ENCODE peak calls at places on chromosomes 16 and 17, in ten cellular contexts. O, N, J, V, G, L, Q, E, A and W are unnamed samples.

GRCh38 chr17:35519442-35519841 is 18.0 kb downstream of the SLFN12L start:
- DNase-seq in O (no peak), N (no peak), Q (no peak), G (no peak), E (no peak), A (no peak), V (no peak), J (no peak), L (no peak), W (no peak)

GRCh38 chr17:57288034-57288752 is 31.9 kb downstream of the MSI2 start:
- DNase-seq in L (no peak), V (peak), E (no peak), G (peak), Q (no peak), N (no peak), J (no peak), A (no peak), O (no peak), W (no peak)

GRCh38 chr17:40516581-40517285 is 15.3 kb upstream of the TNS4 start:
- DNase-seq in V (no peak), E (peak), Q (peak), N (no peak), O (peak), L (peak), J (no peak), G (no peak), A (peak), W (peak)

GRCh38 chr17:49016775-49017463 is 19.7 kb downstream of the IGF2BP1 start:
- DNase-seq in O (peak), J (no peak), L (no peak), Q (no peak), A (no peak), V (no peak), E (no peak), G (peak), N (peak), W (peak)

GRCh38 chr16:87860553-87861299 is 8.6 kb downstream of the SLC7A5 start:
- DNase-seq in G (peak), Q (no peak), O (no peak), J (peak), N (no peak), V (peak), E (no peak), L (peak), A (no peak), W (no peak)

GRCh38 chr17:21029032-21029431 is 13.8 kb downstream of the USP22 start:
- DNase-seq in A (no peak), J (peak), Q (peak), G (no peak), N (no peak), O (no peak), L (peak), E (no peak), V (peak), W (no peak)

GRCh38 chr17:59427425-59427921 is 96.0 kb downstream of the YPEL2 start:
- DNase-seq in J (peak), O (no peak), A (no peak), E (no peak), L (peak), G (no peak), N (no peak), V (no peak), Q (peak), W (peak)

GRCh38 chr16:82203198-82203597 is 33.2 kb upstream of the MPHOSPH6 start:
- DNase-seq in N (no peak), J (no peak), V (no peak), E (no peak), A (no peak), G (no peak), L (no peak), O (no peak), Q (no peak), W (no peak)

GRCh38 chr17:10549108-10549842 is at the start of gene MYH2:
- DNase-seq in N (no peak), Q (no peak), O (no peak), J (no peak), G (no peak), E (no peak), A (no peak), V (no peak), L (no peak), W (no peak)

GRCh38 chr17:1058423-1059130 is 61.6 kb downstream of the TIMM22 start:
- DNase-seq in N (peak), A (peak), G (peak), V (peak), Q (peak), J (peak), O (peak), L (peak), E (peak), W (peak)